ENCODE peak calls at places on chromosomes 11 and 22, in five cellular contexts. N is IMR-90, I is brain microvascular endothelial cell, A is foreskin fibroblast, Q is GM13977. D is an unnamed sample.

GRCh38 chr22:37326726-37327125 is 44.4 kb downstream of the CYTH4 start:
- DNase-seq in A (no peak), Q (no peak), N (no peak), I (no peak), D (no peak)

GRCh38 chr11:85769758-85770157 is 41.2 kb downstream of the SYTL2 start:
- DNase-seq in Q (no peak), I (no peak), A (no peak), N (no peak), D (no peak)

GRCh38 chr11:77672276-77672675 is 34.7 kb upstream of the CLNS1A start:
- DNase-seq in I (peak), Q (no peak), N (peak), A (peak), D (no peak)

GRCh38 chr22:36350751-36351594 is 36.8 kb downstream of the MYH9 start:
- DNase-seq in I (no peak), A (no peak), Q (no peak), N (peak), D (no peak)

GRCh38 chr11:101299210-101299609 is 169.6 kb upstream of the PGR start:
- DNase-seq in N (no peak), I (no peak), Q (no peak), A (no peak), D (no peak)

GRCh38 chr22:40196628-40197027 is 18.9 kb downstream of the TNRC6B start:
- DNase-seq in A (peak), I (peak), Q (no peak), N (peak), D (peak)

GRCh38 chr11:87359401-87359800 is 321.7 kb downstream of the TMEM135 start:
- DNase-seq in Q (no peak), I (no peak), N (no peak), A (no peak), D (no peak)

GRCh38 chr11:8777907-8778767 is 95.5 kb downstream of the RPL27A start:
- DNase-seq in A (peak), Q (peak), N (peak), I (no peak), D (peak)

GRCh38 chr11:35582033-35582432 is 36.2 kb upstream of the FJX1 start:
- DNase-seq in Q (no peak), I (no peak), A (no peak), N (no peak), D (no peak)

GRCh38 chr11:13668957-13669521 is 571 bp downstream of the FAR1 start:
- DNase-seq in N (peak), Q (peak), I (no peak), A (peak), D (peak)

GRCh38 chr22:17846326-17846992 is 72.2 kb upstream of the BID start:
- DNase-seq in I (no peak), Q (no peak), A (no peak), N (no peak), D (no peak)

GRCh38 chr11:8356731-8357504 is 93.2 kb upstream of the LMO1 start:
- DNase-seq in Q (no peak), N (no peak), I (no peak), A (no peak), D (no peak)

GRCh38 chr22:39171623-39172264 is 19.3 kb upstream of the CBX7 start:
- DNase-seq in Q (no peak), I (no peak), A (no peak), N (no peak), D (no peak)

GRCh38 chr11:77450227-77450626 is 23.7 kb downstream of the PAK1 start:
- DNase-seq in N (no peak), I (no peak), Q (no peak), A (no peak), D (no peak)

GRCh38 chr11:119745776-119746535 is 17.0 kb upstream of the NECTIN1 start:
- DNase-seq in I (no peak), A (no peak), N (no peak), Q (no peak), D (no peak)

GRCh38 chr11:59918987-59919589 is 19.1 kb upstream of the OOSP1 start:
- DNase-seq in N (peak), A (no peak), I (peak), Q (peak), D (no peak)

GRCh38 chr11:6626971-6627761 is 7.9 kb upstream of the TPP1 start:
- DNase-seq in N (no peak), I (no peak), A (no peak), Q (no peak), D (no peak)

GRCh38 chr11:47271961-47272661 is 2.2 kb downstream of the MADD start:
- DNase-seq in Q (peak), I (no peak), A (no peak), N (no peak), D (peak)

GRCh38 chr22:48744283-48744641 is 1083.4 kb downstream of the BRD1 start:
- DNase-seq in N (no peak), Q (no peak), A (no peak), I (no peak), D (no peak)

GRCh38 chr22:27554106-27554814 is 247.3 kb downstream of the MN1 start:
- DNase-seq in I (no peak), N (peak), Q (no peak), A (peak), D (no peak)

GRCh38 chr11:46295312-46295995 is 18.0 kb downstream of the CREB3L1 start:
- DNase-seq in I (peak), Q (peak), A (peak), N (peak), D (peak)

GRCh38 chr11:128361451-128362020 is 225.8 kb downstream of the ETS1 start:
- DNase-seq in Q (no peak), I (peak), N (peak), A (no peak), D (no peak)

GRCh38 chr22:46879083-46879482 is 116.6 kb downstream of the TBC1D22A start:
- DNase-seq in N (peak), Q (no peak), I (no peak), A (no peak), D (no peak)

GRCh38 chr11:34317666-34318065 is 40.1 kb downstream of the ABTB2 start:
- DNase-seq in N (no peak), Q (no peak), A (no peak), I (no peak), D (no peak)

GRCh38 chr22:44093791-44094190 is 69.7 kb downstream of the PARVB start:
- DNase-seq in Q (no peak), A (no peak), N (no peak), I (no peak), D (no peak)

GRCh38 chr11:12075822-12076821 is 34.3 kb upstream of the MICAL2 start:
- DNase-seq in I (peak), A (peak), Q (no peak), N (peak), D (no peak)

GRCh38 chr11:83680351-83680750 is 394.2 kb upstream of the CCDC90B start:
- DNase-seq in A (no peak), I (no peak), Q (no peak), N (no peak), D (no peak)

GRCh38 chr22:40050258-40050657 is 55.5 kb downstream of the FAM83F start:
- DNase-seq in A (no peak), Q (peak), I (no peak), N (no peak), D (peak)

GRCh38 chr22:37020192-37020479 is 594 bp downstream of the MPST start:
- DNase-seq in I (peak), N (peak), Q (peak), A (peak), D (no peak)

GRCh38 chr11:3834349-3835099 is 6.2 kb downstream of the RHOG start:
- DNase-seq in A (no peak), Q (no peak), N (no peak), I (no peak), D (no peak)

GRCh38 chr22:19177164-19178064 is 1.1 kb downstream of the SLC25A1 start:
- DNase-seq in N (no peak), I (no peak), A (no peak), Q (no peak), D (peak)
- TF ChIP-seq CTCF in N (no peak), I (no peak), A (no peak), Q (no peak), D (no peak)

GRCh38 chr11:82523141-82523540 is 210.5 kb downstream of the FAM181B start:
- DNase-seq in A (no peak), Q (no peak), N (no peak), I (no peak), D (no peak)
- TF ChIP-seq CTCF in A (no peak), Q (peak), N (no peak), I (no peak), D (no peak)

DNA sequence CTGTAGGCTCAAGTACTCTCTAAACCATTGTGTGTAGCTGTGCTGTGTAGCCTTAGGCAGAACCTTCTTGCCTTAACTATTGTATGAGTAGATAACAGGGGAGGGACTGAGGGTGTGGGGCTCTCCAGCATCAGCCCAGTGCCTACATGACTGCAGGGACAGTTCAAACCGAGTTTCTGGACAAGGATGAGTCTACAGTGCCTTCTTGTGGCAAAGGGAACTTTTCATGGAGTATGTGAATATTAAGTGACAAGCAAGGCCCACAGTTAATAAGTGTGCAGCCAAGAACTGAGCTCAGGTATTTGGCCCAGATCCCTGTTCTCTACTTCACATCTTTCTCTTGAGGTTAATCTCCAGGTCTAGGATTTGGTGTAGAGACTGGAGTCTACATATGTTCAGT is 424.4 kb upstream of the LARGE1 start:
- DNase-seq in Q (no peak), A (no peak), N (no peak), I (no peak), D (no peak)
- TF ChIP-seq CTCF in Q (no peak), A (no peak), N (no peak), I (no peak), D (no peak)

GRCh38 chr11:65291613-65292012 is 23.1 kb upstream of the CDC42EP2 start:
- DNase-seq in N (peak), I (peak), A (peak), Q (no peak), D (no peak)

GRCh38 chr11:65290448-65291165 is 24.1 kb upstream of the CDC42EP2 start:
- DNase-seq in Q (peak), A (peak), I (peak), N (peak), D (peak)

GRCh38 chr11:65295001-65295400 is 19.7 kb upstream of the CDC42EP2 start:
- DNase-seq in N (no peak), Q (no peak), I (no peak), A (no peak), D (no peak)

GRCh38 chr11:65293909-65294381 is 20.7 kb upstream of the CDC42EP2 start:
- DNase-seq in I (no peak), A (no peak), N (no peak), Q (no peak), D (no peak)

DNA sequence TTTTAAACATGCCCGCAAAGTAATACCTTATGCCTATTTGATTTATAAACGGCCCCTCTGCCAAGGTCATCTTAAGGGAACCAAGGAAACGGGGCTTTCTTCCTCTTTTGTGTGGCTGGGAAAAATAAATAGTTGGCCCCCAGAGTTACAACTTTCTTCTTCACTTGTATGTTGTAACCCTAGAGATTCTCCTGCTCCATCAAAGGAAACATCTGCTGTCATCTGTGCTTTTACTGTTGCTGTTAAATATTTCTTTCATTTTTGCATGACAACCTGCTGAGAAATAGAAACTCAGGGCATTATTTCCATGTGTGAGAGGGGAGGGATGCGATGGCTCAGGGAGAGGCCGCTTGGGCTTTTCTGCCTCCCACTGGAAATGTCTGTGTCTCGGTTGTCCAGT is 21.8 kb upstream of the CDC42EP2 start:
- DNase-seq in Q (no peak), I (no peak), N (no peak), A (no peak), D (no peak)
- TF ChIP-seq CTCF in Q (no peak), I (no peak), N (no peak), A (no peak), D (no peak)

GRCh38 chr11:62242021-62242420 is at the start of gene SCGB1D2:
- DNase-seq in A (no peak), Q (no peak), I (no peak), N (no peak), D (no peak)

GRCh38 chr11:62241095-62241494 is 944 bp upstream of the SCGB1D2 start:
- DNase-seq in N (no peak), Q (no peak), I (no peak), A (no peak), D (no peak)

GRCh38 chr11:62245271-62245753 is 3.3 kb downstream of the SCGB1D2 start:
- DNase-seq in N (peak), Q (peak), A (no peak), I (peak), D (peak)
- TF ChIP-seq CTCF in N (no peak), Q (peak), A (no peak), I (peak), D (peak)

GRCh38 chr22:19932367-19933206 is 9.0 kb upstream of the COMT start:
- DNase-seq in A (no peak), I (no peak), N (no peak), Q (no peak), D (no peak)

GRCh38 chr22:19931514-19931913 is 10.1 kb upstream of the COMT start:
- DNase-seq in A (no peak), N (no peak), Q (no peak), I (no peak), D (no peak)

GRCh38 chr22:19936513-19936912 is 5.1 kb upstream of the COMT start:
- DNase-seq in N (no peak), Q (no peak), A (no peak), I (no peak), D (no peak)

GRCh38 chr22:19930537-19931486 is 10.8 kb upstream of the COMT start:
- DNase-seq in A (no peak), I (no peak), Q (no peak), N (peak), D (no peak)

GRCh38 chr22:19933328-19934241 is 8.0 kb upstream of the COMT start:
- DNase-seq in A (no peak), N (no peak), Q (no peak), I (no peak), D (no peak)
- TF ChIP-seq CTCF in A (no peak), N (no peak), Q (no peak), I (no peak), D (no peak)

GRCh38 chr11:118437736-118438125 is 1.4 kb downstream of the KMT2A start:
- DNase-seq in I (no peak), A (no peak), N (peak), Q (no peak), D (peak)
- TF ChIP-seq CTCF in I (no peak), A (no peak), N (no peak), Q (no peak), D (no peak)

DNA sequence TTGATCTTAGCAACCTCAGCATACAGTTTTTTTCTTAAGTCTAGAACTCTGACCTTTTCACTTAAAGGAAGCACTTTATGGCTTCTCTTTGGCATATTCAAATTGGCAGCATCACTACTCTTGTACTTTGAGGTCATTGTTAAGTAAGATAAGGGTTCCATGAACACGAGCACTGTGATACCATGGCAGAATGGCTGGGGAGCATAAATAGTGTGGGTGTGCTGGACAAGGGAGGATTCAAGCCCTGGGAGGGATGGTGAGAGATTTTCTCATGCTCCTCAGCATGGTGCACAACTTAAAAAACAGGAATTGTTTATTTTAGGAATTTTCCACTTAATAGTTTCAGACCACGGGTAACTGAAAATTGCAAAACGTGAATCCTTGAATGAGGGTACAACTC is 111.4 kb downstream of the ATXN10 start:
- DNase-seq in N (no peak), I (no peak), Q (no peak), A (no peak), D (no peak)
- TF ChIP-seq CTCF in N (no peak), I (no peak), Q (no peak), A (no peak), D (no peak)

GRCh38 chr11:125062931-125063428 is at the start of gene SLC37A2:
- DNase-seq in I (peak), A (peak), Q (peak), N (peak), D (peak)
- TF ChIP-seq CTCF in I (no peak), A (no peak), Q (peak), N (peak), D (peak)